ENCODE peak calls at places on chromosomes 13 and 19, in four cellular contexts. W is tibial nerve, X is mesendoderm, K is GM23248. D is an unnamed sample.

GRCh38 chr19:44548736-44549135 is 19.3 kb upstream of the CEACAM20 start:
- DNase-seq in W (no peak), X (no peak), K (peak; percentile 48), D (peak; percentile 89)

GRCh38 chr19:35006342-35006998 is 6.3 kb downstream of the GRAMD1A start:
- DNase-seq in W (no peak), X (no peak), K (peak; percentile 23), D (peak; percentile 36)

GRCh38 chr19:33476151-33476707 is 45.4 kb downstream of the PEPD start:
- DNase-seq in W (no peak), X (no peak), K (no peak), D (peak; percentile 43)

GRCh38 chr13:51564252-51564651 is 20.0 kb upstream of the WDFY2 start:
- DNase-seq in W (no peak), X (no peak), K (no peak), D (no peak)

GRCh38 chr13:44132710-44133109 is 240.9 kb upstream of the SERP2 start:
- DNase-seq in W (peak; percentile 15), X (no peak), K (peak; percentile 77), D (peak; percentile 8)

GRCh38 chr13:39108746-39109145 is 70.5 kb downstream of the NHLRC3 start:
- DNase-seq in W (no peak), X (no peak), K (no peak), D (no peak)

GRCh38 chr19:18967358-18968146 is 26.5 kb upstream of the HOMER3 start:
- DNase-seq in W (peak; percentile 23), X (no peak), K (peak; percentile 85), D (peak; percentile 55)

GRCh38 chr19:35330475-35330874 is 1.5 kb downstream of the CD22 start:
- DNase-seq in W (no peak), X (no peak), K (no peak), D (no peak)

GRCh38 chr19:50636317-50637085 is 3.2 kb downstream of the SYT3 start:
- DNase-seq in W (no peak), X (no peak), K (no peak), D (no peak)

GRCh38 chr13:73223372-73223781 is 164.6 kb downstream of the KLF5 start:
- DNase-seq in W (no peak), X (no peak), K (no peak), D (no peak)

GRCh38 chr19:3270908-3271307 is 46.4 kb downstream of the CELF5 start:
- DNase-seq in W (no peak), X (peak; percentile 81), K (peak; percentile 73), D (no peak)

GRCh38 chr19:4519172-4519496 is 848 bp upstream of the PLIN4 start:
- DNase-seq in W (no peak), X (no peak), K (no peak), D (no peak)

GRCh38 chr13:30776661-30777060 is 41.3 kb downstream of the ALOX5AP start:
- DNase-seq in W (no peak), X (no peak), K (no peak), D (no peak)

GRCh38 chr13:48923376-48923775 is 52.3 kb upstream of the FNDC3A start:
- DNase-seq in W (no peak), X (no peak), K (no peak), D (no peak)

GRCh38 chr13:48920730-48921129 is 55.0 kb upstream of the FNDC3A start:
- DNase-seq in W (no peak), X (no peak), K (no peak), D (no peak)

DNA sequence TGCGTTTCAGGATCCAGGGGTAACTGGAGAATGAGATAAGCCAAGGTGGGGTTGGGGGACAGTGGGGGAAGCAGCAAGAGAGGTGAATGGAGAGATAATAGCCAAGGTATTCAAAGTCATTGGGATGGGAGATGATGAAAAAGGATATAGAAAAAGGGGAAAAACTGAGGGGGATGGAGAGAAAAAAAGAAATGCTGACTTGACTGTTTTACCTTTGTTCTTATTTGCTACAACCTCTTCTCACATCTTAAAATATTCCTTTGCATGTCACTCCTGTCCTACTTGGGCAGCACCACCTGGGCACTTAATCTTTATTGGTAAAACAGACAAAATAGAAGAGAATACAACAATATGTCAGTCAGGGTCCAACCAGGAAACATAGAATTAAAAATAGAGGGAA is 56.0 kb upstream of the FNDC3A start:
- DNase-seq in W (no peak), X (no peak), K (no peak), D (no peak)
- H3K27me3 ChIP-seq in W (no peaks in the 10 kb centered on the region), X (no peaks in the 10 kb centered on the region), K (no peaks in the 10 kb centered on the region), D (no peaks in the 10 kb centered on the region)

GRCh38 chr13:97627566-97627965 is 193.6 kb downstream of the RAP2A start:
- DNase-seq in W (no peak), X (peak; percentile 76), K (peak; percentile 80), D (no peak)
- H3K4me3 ChIP-seq in W (no peak overlapping the region), X (no peak overlapping the region), K (no peak overlapping the region), D (no peak overlapping the region)

GRCh38 chr13:111121421-111121820 is 6.3 kb downstream of the ARHGEF7 start:
- DNase-seq in W (no peak), X (no peak), K (no peak), D (no peak)
- H3K27me3 ChIP-seq in W (no peaks in the 10 kb centered on the region), X (peaks cover 2% of the 10 kb centered on the region), K (no peaks in the 10 kb centered on the region), D (peaks cover 30% of the 10 kb centered on the region)

GRCh38 chr13:103547914-103548313 is 481.7 kb upstream of the SLC10A2 start:
- DNase-seq in W (no peak), X (no peak), K (no peak), D (no peak)
- H3K4me3 ChIP-seq in W (no peak overlapping the region), X (no peak overlapping the region), K (no peak overlapping the region), D (no peak overlapping the region)

GRCh38 chr13:27973956-27974662 is 5.0 kb upstream of the CDX2 start:
- DNase-seq in W (no peak), X (no peak), K (no peak), D (no peak)
- H3K27me3 ChIP-seq in W (peaks cover 3% of the 10 kb centered on the region), X (peaks cover 80% of the 10 kb centered on the region), K (peaks cover 89% of the 10 kb centered on the region), D (peaks cover 64% of the 10 kb centered on the region)

DNA sequence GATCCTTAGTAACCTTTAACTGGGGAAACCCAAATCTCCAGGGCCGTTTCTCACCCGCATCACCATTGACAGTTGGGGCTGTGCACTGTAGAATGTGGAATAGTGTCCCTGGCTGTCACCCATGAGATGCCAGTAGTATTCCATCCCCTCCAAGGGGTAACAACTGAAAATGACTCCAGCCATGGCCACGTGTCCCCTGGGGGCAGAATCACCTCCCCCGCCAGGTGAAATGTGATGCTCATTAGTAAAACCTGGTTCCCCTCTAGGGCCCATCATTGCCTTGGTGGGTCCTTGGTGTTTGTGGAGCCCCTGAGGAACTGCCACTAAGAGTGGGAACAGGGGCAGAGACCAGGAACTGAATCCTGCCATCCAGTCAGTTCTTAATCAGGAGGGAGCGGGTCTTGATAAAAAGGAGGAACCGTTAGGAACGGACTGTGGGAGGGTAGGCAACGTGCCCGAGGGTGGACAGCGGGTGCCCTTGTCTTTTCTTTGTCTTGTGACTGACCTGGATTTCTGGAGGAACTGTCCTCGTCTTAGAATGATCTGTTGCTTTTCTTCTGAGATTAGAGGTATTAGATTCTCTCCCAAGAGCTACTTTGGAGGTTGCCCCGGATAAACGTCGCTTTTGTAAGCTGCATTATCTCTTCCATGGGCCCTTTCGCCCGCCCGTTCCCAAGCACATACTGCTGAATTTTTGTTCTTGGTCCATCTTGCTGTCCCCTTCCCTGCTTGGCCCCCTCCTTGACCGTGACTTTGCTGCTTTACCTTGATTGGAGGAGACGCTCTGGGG is 3.5 kb downstream of the MYO9B start:
- DNase-seq in W (no peak), X (peak; percentile 22), K (peak; percentile 45), D (no peak)
- H3K4me3 ChIP-seq in W (peak overlapping the region; percentile 46), X (no peak overlapping the region), K (peak overlapping the region; percentile 77), D (peak overlapping the region; percentile 36)

DNA sequence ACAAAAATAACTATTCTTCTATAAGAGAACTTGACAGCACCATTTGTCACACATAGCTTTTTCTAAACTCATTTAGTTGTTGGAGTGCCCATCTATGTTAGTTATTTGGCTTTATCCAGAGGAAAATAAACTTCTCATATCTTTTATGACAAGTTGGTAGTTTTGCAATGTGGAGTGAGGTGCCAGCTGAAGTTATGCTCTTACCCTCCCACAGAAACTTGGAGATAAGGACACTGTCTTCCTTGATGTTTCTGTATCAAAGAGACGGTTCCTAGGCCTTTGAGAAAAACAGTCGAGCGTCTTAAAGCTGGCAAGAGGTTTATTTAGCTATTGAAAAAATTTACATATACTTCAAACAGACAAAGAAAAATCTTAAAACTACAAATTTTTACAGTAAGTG is 1079.7 kb downstream of the SLITRK1 start:
- DNase-seq in W (no peak), X (no peak), K (no peak), D (no peak)
- H3K27me3 ChIP-seq in W (no peaks in the 10 kb centered on the region), X (no peaks in the 10 kb centered on the region), K (no peaks in the 10 kb centered on the region), D (peaks cover 3% of the 10 kb centered on the region)

D was measured in SJSA1.